ENCODE peak calls at places on chromosome 22, in four cellular contexts. One of them, this sample, is unnamed.

GRCh38 chr22:32584650-32585049 is 110.0 kb downstream of the FBXO7 start:
- DNase-seq in H1: no peak
- DNase-seq in GM12878: no peak
- DNase-seq in HepG2: no peak
- DNase-seq in this sample: no peak

GRCh38 chr22:33472462-33473344 is 414.5 kb upstream of the SYN3 start:
- DNase-seq in H1: no peak
- DNase-seq in GM12878: peak
- DNase-seq in HepG2: no peak
- DNase-seq in this sample: no peak

GRCh38 chr22:30694171-30694637 is 470 bp upstream of the OSBP2 start:
- DNase-seq in H1: peak
- DNase-seq in GM12878: no peak
- DNase-seq in HepG2: no peak
- DNase-seq in this sample: peak

GRCh38 chr22:31603574-31603973 is 58.4 kb downstream of the PISD start:
- DNase-seq in H1: no peak
- DNase-seq in GM12878: no peak
- DNase-seq in HepG2: no peak
- DNase-seq in this sample: no peak

GRCh38 chr22:42978453-42979103 is 36.4 kb downstream of the PACSIN2 start:
- DNase-seq in H1: no peak
- DNase-seq in GM12878: no peak
- DNase-seq in HepG2: no peak
- DNase-seq in this sample: no peak

GRCh38 chr22:49014227-49015201 is 813.2 kb downstream of the BRD1 start:
- DNase-seq in H1: peak
- DNase-seq in GM12878: no peak
- DNase-seq in HepG2: no peak
- DNase-seq in this sample: peak

GRCh38 chr22:38072322-38073149 is 11.4 kb downstream of the SLC16A8 start:
- DNase-seq in H1: no peak
- DNase-seq in GM12878: no peak
- DNase-seq in HepG2: no peak
- DNase-seq in this sample: peak

GRCh38 chr22:21942407-21942895 is 10.2 kb downstream of the PPM1F start:
- DNase-seq in H1: no peak
- DNase-seq in GM12878: no peak
- DNase-seq in HepG2: no peak
- DNase-seq in this sample: no peak

GRCh38 chr22:19547620-19548019 is 23.4 kb upstream of the CLDN5 start:
- DNase-seq in H1: no peak
- DNase-seq in GM12878: no peak
- DNase-seq in HepG2: no peak
- DNase-seq in this sample: no peak

GRCh38 chr22:20316844-20317401 is 2.9 kb downstream of the DGCR6L start:
- DNase-seq in H1: peak
- DNase-seq in GM12878: no peak
- DNase-seq in HepG2: no peak
- DNase-seq in this sample: no peak

GRCh38 chr22:27032121-27032761 is 374.9 kb downstream of the MIAT start:
- DNase-seq in H1: peak
- DNase-seq in GM12878: no peak
- DNase-seq in HepG2: no peak
- DNase-seq in this sample: peak

GRCh38 chr22:41382610-41383009 is 868 bp downstream of the TEF start:
- DNase-seq in H1: no peak
- DNase-seq in GM12878: no peak
- DNase-seq in HepG2: no peak
- DNase-seq in this sample: no peak

GRCh38 chr22:26681395-26681821 is 24.0 kb downstream of the MIAT start:
- DNase-seq in H1: peak
- DNase-seq in GM12878: no peak
- DNase-seq in HepG2: no peak
- DNase-seq in this sample: no peak

GRCh38 chr22:49197986-49198704 is 629.5 kb downstream of the BRD1 start:
- DNase-seq in H1: no peak
- DNase-seq in GM12878: no peak
- DNase-seq in HepG2: no peak
- DNase-seq in this sample: no peak

GRCh38 chr22:41197808-41198585 is 7.1 kb upstream of the L3MBTL2 start:
- DNase-seq in H1: no peak
- DNase-seq in GM12878: no peak
- DNase-seq in HepG2: no peak
- DNase-seq in this sample: peak

GRCh38 chr22:20779014-20779812 is 5.3 kb downstream of the SERPIND1 start:
- DNase-seq in H1: no peak
- DNase-seq in GM12878: no peak
- DNase-seq in HepG2: no peak
- DNase-seq in this sample: no peak

GRCh38 chr22:31647516-31647915 is 14.5 kb downstream of the PISD start:
- DNase-seq in H1: no peak
- DNase-seq in GM12878: no peak
- DNase-seq in HepG2: no peak
- DNase-seq in this sample: no peak

GRCh38 chr22:50531546-50532352 is 1.9 kb upstream of the TYMP start:
- DNase-seq in H1: peak
- DNase-seq in GM12878: no peak
- DNase-seq in HepG2: no peak
- DNase-seq in this sample: peak

GRCh38 chr22:45007946-45008852 is 1.6 kb downstream of the PHF21B start:
- DNase-seq in H1: peak
- DNase-seq in GM12878: no peak
- DNase-seq in HepG2: no peak
- DNase-seq in this sample: peak

GRCh38 chr22:31881198-31881597 is 63.1 kb upstream of the YWHAH start:
- DNase-seq in H1: no peak
- DNase-seq in GM12878: no peak
- DNase-seq in HepG2: no peak
- DNase-seq in this sample: no peak

GRCh38 chr22:38016182-38017078 is 32.1 kb upstream of the SOX10 start:
- DNase-seq in H1: peak
- DNase-seq in GM12878: no peak
- DNase-seq in HepG2: no peak
- DNase-seq in this sample: no peak

GRCh38 chr22:43824724-43825485 is 12.8 kb upstream of the EFCAB6 start:
- DNase-seq in H1: peak
- DNase-seq in GM12878: no peak
- DNase-seq in HepG2: no peak
- DNase-seq in this sample: no peak

GRCh38 chr22:21992593-21993237 is 10.1 kb upstream of the TOP3B start:
- DNase-seq in H1: no peak
- DNase-seq in GM12878: no peak
- DNase-seq in HepG2: no peak
- DNase-seq in this sample: no peak

GRCh38 chr22:43136255-43136654 is 6.9 kb downstream of the MCAT start:
- DNase-seq in H1: peak
- DNase-seq in GM12878: no peak
- DNase-seq in HepG2: peak
- DNase-seq in this sample: peak

GRCh38 chr22:25051073-25051472 is 98.6 kb downstream of the KIAA1671 start:
- DNase-seq in H1: peak
- DNase-seq in GM12878: no peak
- DNase-seq in HepG2: no peak
- DNase-seq in this sample: peak

GRCh38 chr22:40404251-40405177 is 34.1 kb downstream of the SGSM3 start:
- DNase-seq in H1: no peak
- DNase-seq in GM12878: no peak
- DNase-seq in HepG2: no peak
- DNase-seq in this sample: no peak

GRCh38 chr22:50261615-50262459 is at the start of gene MAPK12:
- DNase-seq in H1: peak
- DNase-seq in GM12878: no peak
- DNase-seq in HepG2: no peak
- DNase-seq in this sample: peak

GRCh38 chr22:39985383-39986045 is 9.2 kb upstream of the FAM83F start:
- DNase-seq in H1: no peak
- DNase-seq in GM12878: no peak
- DNase-seq in HepG2: no peak
- DNase-seq in this sample: no peak

GRCh38 chr22:43993072-43993760 is 30.9 kb upstream of the PARVB start:
- DNase-seq in H1: peak
- DNase-seq in GM12878: peak
- DNase-seq in HepG2: peak
- DNase-seq in this sample: peak

GRCh38 chr22:19121631-19122142 is 525 bp downstream of the DGCR2 start:
- DNase-seq in H1: peak
- DNase-seq in GM12878: no peak
- DNase-seq in HepG2: no peak
- DNase-seq in this sample: peak

GRCh38 chr22:42892571-42893316 is 35.7 kb upstream of the ARFGAP3 start:
- DNase-seq in H1: no peak
- DNase-seq in GM12878: no peak
- DNase-seq in HepG2: no peak
- DNase-seq in this sample: no peak

GRCh38 chr22:19361501-19362103 is 69.9 kb downstream of the HIRA start:
- DNase-seq in H1: no peak
- DNase-seq in GM12878: peak
- DNase-seq in HepG2: no peak
- DNase-seq in this sample: no peak

GRCh38 chr22:29722151-29722550 is 2.3 kb downstream of the CABP7 start:
- DNase-seq in H1: no peak
- DNase-seq in GM12878: no peak
- DNase-seq in HepG2: no peak
- DNase-seq in this sample: peak

GRCh38 chr22:46574438-46574992 is 37.1 kb upstream of the CELSR1 start:
- DNase-seq in H1: no peak
- DNase-seq in GM12878: no peak
- DNase-seq in HepG2: no peak
- DNase-seq in this sample: no peak
- TF ChIP-seq TCF12 in H1: no peak
- TF ChIP-seq TCF12 in GM12878: no peak
- TF ChIP-seq TCF12 in HepG2: no peak
- TF ChIP-seq TCF12 in this sample: no peak

GRCh38 chr22:47300698-47301405 is 538.4 kb downstream of the TBC1D22A start:
- DNase-seq in H1: no peak
- DNase-seq in GM12878: no peak
- DNase-seq in HepG2: no peak
- DNase-seq in this sample: peak
- TF ChIP-seq JUND in H1: no peak
- TF ChIP-seq JUND in GM12878: no peak
- TF ChIP-seq JUND in HepG2: no peak
- TF ChIP-seq JUND in this sample: no peak

GRCh38 chr22:28358244-28358777 is 321.3 kb downstream of the TTC28 start:
- DNase-seq in H1: no peak
- DNase-seq in GM12878: no peak
- DNase-seq in HepG2: no peak
- DNase-seq in this sample: no peak
- TF ChIP-seq SIN3A in H1: no peak
- TF ChIP-seq SIN3A in GM12878: no peak
- TF ChIP-seq SIN3A in HepG2: no peak
- TF ChIP-seq SIN3A in this sample: no peak

DNA sequence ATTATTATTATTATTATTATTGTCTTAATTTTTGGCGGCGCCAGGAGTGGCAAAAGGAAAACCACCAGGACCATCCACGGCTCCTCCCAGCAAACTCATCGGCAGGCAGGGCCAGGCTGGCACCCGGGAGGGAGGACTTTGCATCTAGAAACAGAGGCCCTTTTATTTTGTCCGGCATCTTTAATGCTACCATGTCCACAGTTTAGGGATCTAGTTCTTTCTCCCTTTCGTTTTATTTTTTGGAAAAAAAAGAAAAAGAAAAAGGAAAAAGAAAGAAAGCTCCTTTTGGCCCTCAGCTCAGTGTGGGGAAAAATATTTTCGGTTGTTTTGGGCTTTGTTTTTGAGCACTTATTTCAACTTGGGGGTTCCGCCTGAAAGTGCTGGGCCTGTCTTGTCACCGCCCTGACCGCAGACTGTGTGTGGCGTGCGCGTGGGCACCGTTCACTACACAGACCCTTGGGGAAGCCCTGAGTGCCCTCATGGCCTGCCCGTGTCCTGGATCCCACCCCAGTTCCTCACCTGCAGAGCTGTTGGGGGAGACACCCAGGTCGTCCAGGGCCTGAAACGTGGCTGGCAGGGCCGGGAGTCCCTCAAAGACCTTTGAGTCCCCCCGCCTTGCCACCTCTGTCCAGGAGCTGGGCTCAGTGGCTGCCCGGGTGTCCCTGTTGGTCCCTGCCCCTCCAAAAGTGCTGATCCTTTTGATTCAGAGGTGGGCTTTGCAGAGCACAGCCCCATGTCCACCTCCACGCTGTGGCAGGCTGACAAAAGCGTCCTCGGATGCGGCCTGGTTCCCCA is 69.1 kb upstream of the PPARA start:
- DNase-seq in H1: no peak
- DNase-seq in GM12878: no peak
- DNase-seq in HepG2: no peak
- DNase-seq in this sample: no peak
- TF ChIP-seq TCF12 in H1: no peak
- TF ChIP-seq TCF12 in GM12878: no peak
- TF ChIP-seq TCF12 in HepG2: no peak
- TF ChIP-seq TCF12 in this sample: no peak

This sample was measured in SK-N-SH.